ENCODE peak calls at places on chromosomes 6 and 20, in six cellular contexts. R, F, Q, G, V and P are unnamed samples.

GRCh38 chr6:161068296-161068695 is 76.7 kb downstream of the MAP3K4 start:
- DNase-seq in F (no peak), R (no peak), G (no peak), Q (no peak), V (no peak), P (no peak)

GRCh38 chr20:32010666-32011065 is 428 bp downstream of the CCM2L start:
- DNase-seq in F (no peak), R (no peak), G (no peak), Q (no peak), V (no peak), P (peak)

GRCh38 chr20:10660661-10661060 is 13.1 kb downstream of the JAG1 start:
- DNase-seq in V (no peak), F (no peak), Q (no peak), G (no peak), R (no peak), P (no peak)

GRCh38 chr20:41483553-41483930 is 116.9 kb upstream of the EMILIN3 start:
- DNase-seq in F (no peak), Q (no peak), G (no peak), V (no peak), R (no peak), P (no peak)

GRCh38 chr6:57432162-57432561 is 114.7 kb downstream of the PRIM2 start:
- DNase-seq in V (no peak), R (no peak), F (no peak), Q (peak), G (no peak), P (no peak)

GRCh38 chr6:40477246-40478126 is 109.7 kb downstream of the LRFN2 start:
- DNase-seq in G (peak), R (no peak), F (no peak), Q (no peak), V (no peak), P (peak)

GRCh38 chr6:15374119-15374518 is 128.2 kb downstream of the JARID2 start:
- DNase-seq in V (no peak), F (no peak), R (no peak), Q (no peak), G (no peak), P (no peak)

GRCh38 chr20:22264917-22265316 is 319.5 kb downstream of the FOXA2 start:
- DNase-seq in G (no peak), F (no peak), R (no peak), V (no peak), Q (no peak), P (no peak)

GRCh38 chr6:144195671-144196070 is 45.4 kb downstream of the STX11 start:
- DNase-seq in G (no peak), R (no peak), F (no peak), V (no peak), Q (peak), P (no peak)

GRCh38 chr20:19974621-19975435 is 42.3 kb upstream of the NAA20 start:
- DNase-seq in R (no peak), F (peak), Q (peak), G (no peak), V (no peak), P (peak)

GRCh38 chr20:60806824-60807223 is 445.2 kb upstream of the CDH4 start:
- DNase-seq in F (no peak), V (no peak), R (no peak), G (no peak), Q (no peak), P (no peak)

GRCh38 chr6:34346175-34347119 is 46.0 kb downstream of the NUDT3 start:
- DNase-seq in Q (no peak), G (no peak), V (no peak), R (no peak), F (no peak), P (no peak)